ENCODE peak calls at places on chromosomes 7 and 10, in four cellular contexts. P is left ventricle myocardium superior, B is mucosa of gallbladder, E is DMS79 treated with DMSO at 0.1 percent for 48 hours. Y is an unnamed sample.

GRCh38 chr10:22252801-22253577 is 35.2 kb upstream of the EBLN1 start:
- DNase-seq in P (peak), B (peak), E (no peak), Y (no peak)

GRCh38 chr10:20839141-20839540 is 58.0 kb downstream of the NEBL start:
- DNase-seq in P (no peak), B (no peak), E (no peak), Y (no peak)

GRCh38 chr7:69395072-69395714 is 203.1 kb upstream of the AUTS2 start:
- DNase-seq in P (no peak), B (peak), E (no peak), Y (no peak)

GRCh38 chr10:71128311-71129010 is 83.9 kb upstream of the UNC5B start:
- DNase-seq in P (no peak), B (no peak), E (no peak), Y (peak)

GRCh38 chr7:126222782-126223181 is 1030.0 kb downstream of the GRM8 start:
- DNase-seq in P (no peak), B (no peak), E (no peak), Y (no peak)

GRCh38 chr10:120735315-120735714 is 115.8 kb upstream of the WDR11 start:
- DNase-seq in P (no peak), B (no peak), E (no peak), Y (no peak)

GRCh38 chr7:106344861-106345260 is 60.1 kb upstream of the NAMPT start:
- DNase-seq in P (no peak), B (no peak), E (no peak), Y (no peak)

GRCh38 chr10:11232222-11232961 is 214.7 kb downstream of the CELF2 start:
- DNase-seq in P (no peak), B (no peak), E (no peak), Y (no peak)

GRCh38 chr7:132251327-132251659 is 325.0 kb downstream of the PLXNA4 start:
- DNase-seq in P (peak), B (peak), E (peak), Y (peak)

GRCh38 chr7:101093907-101094306 is 8.6 kb downstream of the TRIM56 start:
- DNase-seq in P (no peak), B (no peak), E (no peak), Y (no peak)

GRCh38 chr10:113751116-113751728 is at the start of gene PLEKHS1:
- DNase-seq in P (no peak), B (no peak), E (no peak), Y (peak)

Y was measured in renal cortical epithelial cell.